ENCODE peak calls at places on chromosome 12, in six cellular contexts. W, Z, S, V, L and U are unnamed samples.

GRCh38 chr12:20657496-20657895 is 37.6 kb upstream of the SLCO1C1 start:
- DNase-seq in W (no peak), Z (no peak), S (no peak), L (peak), V (no peak), U (no peak)

GRCh38 chr12:47972895-47973294 is 9.5 kb downstream of the TMEM106C start:
- DNase-seq in W (no peak), Z (no peak), S (no peak), V (no peak), L (no peak), U (no peak)

GRCh38 chr12:43858991-43859390 is 23.1 kb downstream of the TMEM117 start:
- DNase-seq in L (no peak), W (no peak), S (no peak), Z (no peak), V (no peak), U (no peak)

GRCh38 chr12:111209779-111210178 is 159.1 kb downstream of the PHETA1 start:
- DNase-seq in S (peak), Z (no peak), L (no peak), W (no peak), V (no peak), U (no peak)

GRCh38 chr12:70774055-70774454 is 136.8 kb upstream of the PTPRB start:
- DNase-seq in V (no peak), W (no peak), L (no peak), S (no peak), Z (no peak), U (no peak)

GRCh38 chr12:113142173-113142885 is 6.8 kb upstream of the RASAL1 start:
- DNase-seq in L (peak), V (no peak), S (peak), W (no peak), Z (no peak), U (no peak)

GRCh38 chr12:93595336-93595735 is 22.9 kb downstream of the SOCS2 start:
- DNase-seq in S (no peak), Z (no peak), V (no peak), W (no peak), L (no peak), U (peak)

GRCh38 chr12:105754313-105754712 is 384.4 kb downstream of the NUAK1 start:
- DNase-seq in V (no peak), L (no peak), W (no peak), S (no peak), Z (no peak), U (no peak)

GRCh38 chr12:67241482-67241881 is 27.7 kb upstream of the CAND1 start:
- DNase-seq in V (no peak), L (no peak), Z (no peak), W (no peak), S (no peak), U (no peak)

DNA sequence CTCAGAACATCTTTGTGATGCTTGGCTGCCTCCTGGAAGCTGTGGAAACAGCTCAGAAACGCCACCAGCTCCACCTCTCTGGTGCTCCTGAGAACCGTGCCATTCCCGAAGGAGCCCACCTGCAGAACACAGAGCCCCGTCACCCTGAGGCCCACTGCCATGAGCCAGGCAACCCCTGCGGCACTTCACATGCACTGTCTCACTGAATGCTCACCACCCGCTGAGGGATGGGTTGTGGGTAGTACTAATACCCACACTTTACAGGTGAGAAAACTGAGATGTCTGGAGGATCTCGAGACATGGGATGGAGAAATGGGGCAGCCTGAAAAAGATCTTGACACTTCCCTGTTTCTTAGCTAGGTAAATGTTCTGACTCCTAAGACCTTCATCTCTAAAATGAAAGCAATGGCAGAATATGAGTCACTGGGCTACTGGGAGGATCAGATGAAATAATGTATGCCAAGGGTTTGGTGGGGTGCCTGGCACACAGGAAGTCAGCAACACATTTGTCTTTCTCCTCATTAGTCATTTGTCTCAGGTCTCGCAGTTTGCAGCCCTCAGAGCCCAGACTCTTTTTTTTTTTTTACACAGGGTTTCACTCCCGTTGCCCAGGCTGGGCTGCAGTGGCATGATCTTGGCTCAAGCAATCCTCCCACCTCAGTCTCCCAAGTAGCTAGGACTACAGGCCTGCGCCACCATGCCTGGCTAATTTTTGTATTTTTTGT is 5.3 kb downstream of the OASL start:
- DNase-seq in W (no peak), V (peak), S (no peak), Z (peak), L (no peak), U (no peak)
- TF ChIP-seq RAD21 in W (no peak), V (no peak), S (no peak), Z (no peak), L (no peak), U (no peak)

GRCh38 chr12:132196038-132196872 is 52.0 kb downstream of the NOC4L start:
- DNase-seq in W (no peak), L (no peak), Z (no peak), V (no peak), S (no peak), U (no peak)
- TF ChIP-seq YY1 in W (no peak), L (no peak), Z (no peak), V (no peak), S (no peak), U (no peak)

DNA sequence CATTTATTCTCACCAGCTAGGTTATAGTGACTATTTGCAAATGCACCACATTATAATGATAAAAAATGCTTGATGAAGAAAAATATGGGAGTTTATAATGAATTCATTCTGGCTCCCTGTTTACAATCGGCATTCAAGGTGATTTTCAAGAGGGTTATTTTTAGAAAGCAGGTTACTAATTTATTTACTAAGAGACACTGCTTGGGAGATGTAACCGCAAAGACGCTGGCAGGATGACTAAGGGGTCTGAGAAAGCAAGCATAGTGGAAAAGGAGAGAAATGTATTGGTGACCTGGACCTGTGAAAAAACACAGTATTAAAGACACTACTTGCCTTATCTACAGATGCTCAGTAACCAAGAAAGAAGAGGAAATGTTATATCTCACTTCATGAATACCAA is 13.3 kb upstream of the PITPNM2 start:
- DNase-seq in S (no peak), L (no peak), V (no peak), Z (no peak), W (no peak), U (no peak)
- H2AFZ ChIP-seq in S (no peak), L (no peak), V (no peak), Z (no peak), W (no peak), U (no peak)

GRCh38 chr12:103806807-103807206 is 34.2 kb downstream of the NT5DC3 start:
- DNase-seq in Z (no peak), L (no peak), S (no peak), V (no peak), W (no peak), U (peak)
- TF ChIP-seq RAD21 in Z (no peak), L (no peak), S (no peak), V (no peak), W (no peak), U (no peak)

DNA sequence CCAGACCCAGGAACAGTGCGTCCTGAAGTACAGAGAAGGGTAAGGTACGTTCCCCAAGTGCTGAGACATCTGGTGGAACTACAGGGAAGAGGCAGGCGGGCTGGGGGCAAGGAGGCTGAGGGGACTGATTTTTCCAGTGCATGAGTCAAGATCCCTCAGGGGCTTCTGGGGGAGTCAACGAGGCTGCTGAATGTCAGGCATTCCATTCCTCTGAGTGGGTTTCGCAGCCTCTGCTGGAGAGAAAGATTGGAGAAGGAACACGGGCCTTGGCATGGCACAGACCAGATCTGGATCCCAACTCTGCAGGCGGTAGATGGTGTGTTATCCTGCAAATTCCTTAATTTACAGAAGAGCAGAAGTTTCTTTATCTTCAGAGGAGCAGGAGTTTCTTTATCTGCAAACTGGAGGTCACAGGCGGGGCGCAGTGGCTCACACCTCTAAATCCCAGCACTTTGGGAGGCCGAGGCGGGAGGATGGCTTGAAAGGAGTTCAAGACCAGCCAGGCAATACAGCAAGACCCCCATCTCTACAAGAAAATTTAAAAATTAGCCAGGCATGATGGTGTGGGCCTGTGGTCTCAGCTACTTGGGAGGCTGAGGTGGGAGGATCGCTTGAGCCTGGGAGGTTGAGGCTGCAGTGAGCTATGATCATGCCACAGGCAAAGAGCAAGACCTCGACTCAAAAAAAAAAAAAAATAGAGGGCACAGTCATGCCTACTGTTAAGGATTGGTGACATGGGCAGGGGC is 132.6 kb upstream of the MAP1LC3B2 start:
- DNase-seq in Z (peak), V (no peak), L (no peak), W (peak), S (peak), U (peak)
- TF ChIP-seq YY1 in Z (peak), V (no peak), L (no peak), W (peak), S (peak), U (no peak)

GRCh38 chr12:1807489-1807888 is 12.9 kb upstream of the LRTM2 start:
- DNase-seq in S (no peak), V (no peak), L (no peak), W (no peak), Z (no peak), U (no peak)

GRCh38 chr12:1808036-1808797 is 12.1 kb upstream of the LRTM2 start:
- DNase-seq in V (no peak), W (no peak), L (no peak), S (no peak), Z (no peak), U (no peak)

GRCh38 chr12:1806301-1807106 is 13.9 kb upstream of the LRTM2 start:
- DNase-seq in L (no peak), V (no peak), S (no peak), Z (no peak), W (no peak), U (no peak)

GRCh38 chr12:1805441-1806081 is 14.8 kb upstream of the LRTM2 start:
- DNase-seq in S (no peak), Z (no peak), W (no peak), L (no peak), V (no peak), U (no peak)

DNA sequence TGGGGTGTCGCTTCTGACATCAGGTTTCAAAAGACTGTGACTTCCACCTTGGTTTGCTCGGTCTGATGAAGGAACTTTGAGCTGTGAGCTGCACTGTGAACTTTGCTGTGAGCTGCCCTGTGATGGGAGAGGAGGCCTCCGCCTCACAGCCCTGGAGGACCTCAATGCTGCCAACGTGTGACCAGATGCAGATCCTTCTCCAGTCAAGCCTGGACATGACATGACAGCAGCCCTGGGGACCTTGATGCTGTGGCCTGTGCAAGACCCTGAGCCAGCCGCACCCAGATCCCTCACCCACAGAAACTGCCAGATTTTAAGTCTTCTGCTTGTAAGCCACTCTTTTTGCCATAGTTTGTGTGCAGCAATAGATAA is 13.3 kb upstream of the LRTM2 start:
- DNase-seq in S (no peak), L (peak), Z (no peak), V (no peak), W (no peak), U (no peak)
- H2AFZ ChIP-seq in S (no peak), L (no peak), Z (no peak), V (no peak), W (no peak), U (no peak)

GRCh38 chr12:109463776-109464175 is 13.3 kb downstream of the KCTD10 start:
- DNase-seq in V (no peak), Z (no peak), S (peak), W (no peak), L (no peak), U (no peak)

GRCh38 chr12:109462868-109463692 is 14.0 kb downstream of the KCTD10 start:
- DNase-seq in S (peak), Z (peak), V (no peak), W (no peak), L (peak), U (no peak)

GRCh38 chr12:109466305-109466704 is 10.8 kb downstream of the KCTD10 start:
- DNase-seq in S (no peak), Z (no peak), L (no peak), V (no peak), W (no peak), U (no peak)

GRCh38 chr12:109466821-109467220 is 10.3 kb downstream of the KCTD10 start:
- DNase-seq in V (no peak), Z (no peak), L (no peak), S (no peak), W (no peak), U (no peak)

DNA sequence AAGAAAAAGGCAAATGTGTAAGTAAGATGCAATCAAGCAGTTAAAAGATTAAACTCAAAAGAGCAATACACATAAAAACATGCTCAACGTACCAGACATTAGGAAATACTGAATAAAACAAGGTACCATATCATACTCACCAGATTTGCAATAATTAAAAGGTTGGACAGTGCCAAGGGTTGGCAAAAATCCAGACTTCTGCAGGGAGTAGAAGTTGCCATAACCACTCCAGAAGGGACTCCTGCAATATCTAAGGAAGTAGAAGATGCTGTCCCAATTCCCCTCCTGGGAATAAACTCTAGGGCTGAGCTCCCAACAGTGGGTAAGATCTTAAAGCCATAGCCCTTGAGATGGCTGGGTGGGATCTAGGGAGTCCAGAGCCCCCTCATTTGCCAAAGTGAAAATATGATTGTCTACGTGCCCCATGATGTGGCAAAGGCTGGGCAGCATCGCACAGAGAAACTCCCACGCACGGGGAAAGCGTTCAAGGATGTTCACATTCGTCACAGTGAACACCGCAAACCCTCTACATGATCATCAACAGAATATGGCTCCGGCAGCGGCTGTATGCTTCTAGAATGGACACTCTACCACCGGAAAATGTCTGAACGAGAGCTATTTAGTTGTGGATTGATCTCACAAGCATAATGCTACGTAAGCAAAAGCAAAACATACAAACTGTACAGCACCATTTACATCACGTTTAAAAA is 12.3 kb downstream of the KCTD10 start:
- DNase-seq in V (no peak), L (no peak), S (no peak), W (no peak), Z (no peak), U (no peak)
- TF ChIP-seq RAD21 in V (no peak), L (no peak), S (no peak), W (no peak), Z (no peak), U (no peak)